ENCODE peak calls at places on chromosomes 2 and 18, in six cellular contexts. One of them, this sample, is unnamed.
A peak's percentile ranks its signal among the peaks of the same experiment; 100 is the strongest.

GRCh38 chr2:70895249-70895648 is 40.5 kb upstream of the ATP6V1B1 start:
- DNase-seq in endothelial cell: no peak
- DNase-seq in Peyer's patch: no peak
- DNase-seq in thoracic aorta: no peak
- DNase-seq in tibial nerve: no peak
- DNase-seq in cardiac muscle cell: no peak
- DNase-seq in this sample: no peak

GRCh38 chr2:14018620-14019019 is 613.9 kb upstream of the LRATD1 start:
- DNase-seq in endothelial cell: no peak
- DNase-seq in Peyer's patch: no peak
- DNase-seq in thoracic aorta: no peak
- DNase-seq in tibial nerve: no peak
- DNase-seq in cardiac muscle cell: no peak
- DNase-seq in this sample: no peak

GRCh38 chr2:171244466-171244969 is 83.8 kb upstream of the TLK1 start:
- DNase-seq in endothelial cell: no peak
- DNase-seq in Peyer's patch: no peak
- DNase-seq in thoracic aorta: no peak
- DNase-seq in tibial nerve: no peak
- DNase-seq in cardiac muscle cell: peak; percentile 53
- DNase-seq in this sample: no peak

GRCh38 chr2:1736045-1736444 is 8.3 kb downstream of the PXDN start:
- DNase-seq in endothelial cell: no peak
- DNase-seq in Peyer's patch: no peak
- DNase-seq in thoracic aorta: no peak
- DNase-seq in tibial nerve: no peak
- DNase-seq in cardiac muscle cell: peak; percentile 70
- DNase-seq in this sample: no peak

GRCh38 chr2:230413465-230413864 is 2.5 kb upstream of the SP100 start:
- DNase-seq in endothelial cell: no peak
- DNase-seq in Peyer's patch: no peak
- DNase-seq in thoracic aorta: no peak
- DNase-seq in tibial nerve: no peak
- DNase-seq in cardiac muscle cell: no peak
- DNase-seq in this sample: no peak

GRCh38 chr2:100321181-100321880 is 970 bp downstream of the LONRF2 start:
- DNase-seq in endothelial cell: peak; percentile 52
- DNase-seq in Peyer's patch: no peak
- DNase-seq in thoracic aorta: no peak
- DNase-seq in tibial nerve: no peak
- DNase-seq in cardiac muscle cell: peak; percentile 40
- DNase-seq in this sample: peak; percentile 55

GRCh38 chr2:223523541-223523940 is 78.6 kb downstream of the SCG2 start:
- DNase-seq in endothelial cell: no peak
- DNase-seq in Peyer's patch: no peak
- DNase-seq in thoracic aorta: no peak
- DNase-seq in tibial nerve: no peak
- DNase-seq in cardiac muscle cell: peak; percentile 50
- DNase-seq in this sample: peak; percentile 50

GRCh38 chr2:59694176-59694575 is 859.3 kb downstream of the BCL11A start:
- DNase-seq in endothelial cell: no peak
- DNase-seq in Peyer's patch: no peak
- DNase-seq in thoracic aorta: no peak
- DNase-seq in tibial nerve: no peak
- DNase-seq in cardiac muscle cell: no peak
- DNase-seq in this sample: no peak

GRCh38 chr2:239825705-239825979 is 199.5 kb downstream of the NDUFA10 start:
- DNase-seq in endothelial cell: no peak
- DNase-seq in Peyer's patch: no peak
- DNase-seq in thoracic aorta: no peak
- DNase-seq in tibial nerve: no peak
- DNase-seq in cardiac muscle cell: no peak
- DNase-seq in this sample: no peak

GRCh38 chr2:217466799-217467198 is 536.0 kb downstream of the TNS1 start:
- DNase-seq in endothelial cell: no peak
- DNase-seq in Peyer's patch: no peak
- DNase-seq in thoracic aorta: no peak
- DNase-seq in tibial nerve: no peak
- DNase-seq in cardiac muscle cell: no peak
- DNase-seq in this sample: no peak

GRCh38 chr2:17539993-17540812 is at the start of gene VSNL1:
- DNase-seq in endothelial cell: peak; percentile 94
- DNase-seq in Peyer's patch: peak; percentile 16
- DNase-seq in thoracic aorta: peak; percentile 5
- DNase-seq in tibial nerve: peak; percentile 16
- DNase-seq in cardiac muscle cell: peak; percentile 85
- DNase-seq in this sample: no peak

GRCh38 chr2:178775975-178776374 is 31.2 kb downstream of the TTN start:
- DNase-seq in endothelial cell: no peak
- DNase-seq in Peyer's patch: no peak
- DNase-seq in thoracic aorta: no peak
- DNase-seq in tibial nerve: no peak
- DNase-seq in cardiac muscle cell: no peak
- DNase-seq in this sample: no peak

GRCh38 chr2:231987088-231987788 is 25.7 kb downstream of the DIS3L2 start:
- DNase-seq in endothelial cell: no peak
- DNase-seq in Peyer's patch: no peak
- DNase-seq in thoracic aorta: no peak
- DNase-seq in tibial nerve: no peak
- DNase-seq in cardiac muscle cell: peak; percentile 49
- DNase-seq in this sample: no peak

GRCh38 chr18:79903071-79903635 is 48.3 kb downstream of the SLC66A2 start:
- DNase-seq in endothelial cell: no peak
- DNase-seq in Peyer's patch: no peak
- DNase-seq in thoracic aorta: no peak
- DNase-seq in tibial nerve: no peak
- DNase-seq in cardiac muscle cell: no peak
- DNase-seq in this sample: no peak

GRCh38 chr18:3356614-3357013 is 93.4 kb upstream of the TGIF1 start:
- DNase-seq in endothelial cell: no peak
- DNase-seq in Peyer's patch: no peak
- DNase-seq in thoracic aorta: no peak
- DNase-seq in tibial nerve: no peak
- DNase-seq in cardiac muscle cell: no peak
- DNase-seq in this sample: no peak

GRCh38 chr2:113176696-113177355 is 3.1 kb downstream of the PSD4 start:
- DNase-seq in endothelial cell: no peak
- DNase-seq in Peyer's patch: no peak
- DNase-seq in thoracic aorta: no peak
- DNase-seq in tibial nerve: no peak
- DNase-seq in cardiac muscle cell: no peak
- DNase-seq in this sample: no peak

GRCh38 chr2:2012505-2012904 is 268.2 kb upstream of the PXDN start:
- DNase-seq in endothelial cell: no peak
- DNase-seq in Peyer's patch: no peak
- DNase-seq in thoracic aorta: no peak
- DNase-seq in tibial nerve: no peak
- DNase-seq in cardiac muscle cell: no peak
- DNase-seq in this sample: no peak

GRCh38 chr2:178825183-178825582 is 18.0 kb upstream of the TTN start:
- DNase-seq in endothelial cell: no peak
- DNase-seq in Peyer's patch: no peak
- DNase-seq in thoracic aorta: no peak
- DNase-seq in tibial nerve: no peak
- DNase-seq in cardiac muscle cell: peak; percentile 29
- DNase-seq in this sample: peak; percentile 62

GRCh38 chr18:43582120-43582519 is 304.8 kb upstream of the SYT4 start:
- DNase-seq in endothelial cell: no peak
- DNase-seq in Peyer's patch: no peak
- DNase-seq in thoracic aorta: no peak
- DNase-seq in tibial nerve: no peak
- DNase-seq in cardiac muscle cell: no peak
- DNase-seq in this sample: no peak

GRCh38 chr2:165197346-165197745 is 6.5 kb downstream of the SCN3A start:
- DNase-seq in endothelial cell: no peak
- DNase-seq in Peyer's patch: no peak
- DNase-seq in thoracic aorta: no peak
- DNase-seq in tibial nerve: no peak
- DNase-seq in cardiac muscle cell: no peak
- DNase-seq in this sample: no peak

DNA sequence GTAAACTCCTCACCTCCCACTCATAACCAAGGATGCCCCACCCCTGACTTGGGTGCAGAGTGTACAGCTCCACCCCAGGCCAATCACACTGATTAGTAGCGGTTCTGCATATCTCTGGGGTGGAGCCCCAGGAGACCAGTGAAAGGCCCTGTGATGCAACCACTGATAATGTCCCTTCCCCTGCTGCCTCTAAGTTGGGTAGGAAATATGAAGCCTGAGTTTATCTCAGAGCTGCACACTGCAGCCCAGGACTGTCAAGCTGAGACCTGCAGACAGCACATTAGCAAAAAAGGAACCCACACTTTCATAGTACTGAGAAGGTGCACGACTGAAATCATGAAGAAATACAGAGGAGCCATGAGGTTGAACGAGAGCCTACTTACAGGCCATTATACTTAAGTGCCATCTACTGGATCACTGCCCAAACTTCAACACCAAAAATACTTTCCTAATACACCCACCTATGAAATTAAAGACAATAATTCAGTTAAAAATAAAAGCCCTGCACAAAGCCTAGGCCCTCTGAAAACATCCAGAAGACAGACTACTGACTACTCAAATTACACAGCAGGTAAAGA is 455.4 kb upstream of the LRRTM4 start:
- DNase-seq in endothelial cell: no peak
- DNase-seq in Peyer's patch: no peak
- DNase-seq in thoracic aorta: no peak
- DNase-seq in tibial nerve: no peak
- DNase-seq in cardiac muscle cell: no peak
- DNase-seq in this sample: no peak
- TF ChIP-seq CTCF in endothelial cell: no peak
- TF ChIP-seq CTCF in Peyer's patch: no peak
- TF ChIP-seq CTCF in thoracic aorta: no peak
- TF ChIP-seq CTCF in tibial nerve: no peak
- TF ChIP-seq CTCF in cardiac muscle cell: no peak
- TF ChIP-seq CTCF in this sample: no peak

GRCh38 chr2:215374002-215374401 is 61.9 kb downstream of the FN1 start:
- DNase-seq in endothelial cell: no peak
- DNase-seq in Peyer's patch: no peak
- DNase-seq in thoracic aorta: no peak
- DNase-seq in tibial nerve: no peak
- DNase-seq in cardiac muscle cell: no peak
- DNase-seq in this sample: no peak
- TF ChIP-seq CTCF in endothelial cell: no peak
- TF ChIP-seq CTCF in Peyer's patch: no peak
- TF ChIP-seq CTCF in thoracic aorta: no peak
- TF ChIP-seq CTCF in tibial nerve: no peak
- TF ChIP-seq CTCF in cardiac muscle cell: no peak
- TF ChIP-seq CTCF in this sample: no peak

GRCh38 chr2:84257871-84258270 is 201.2 kb downstream of the SUCLG1 start:
- DNase-seq in endothelial cell: no peak
- DNase-seq in Peyer's patch: no peak
- DNase-seq in thoracic aorta: no peak
- DNase-seq in tibial nerve: no peak
- DNase-seq in cardiac muscle cell: no peak
- DNase-seq in this sample: peak; percentile 25
- TF ChIP-seq CTCF in endothelial cell: no peak
- TF ChIP-seq CTCF in Peyer's patch: no peak
- TF ChIP-seq CTCF in thoracic aorta: no peak
- TF ChIP-seq CTCF in tibial nerve: no peak
- TF ChIP-seq CTCF in cardiac muscle cell: no peak
- TF ChIP-seq CTCF in this sample: peak; percentile 28

DNA sequence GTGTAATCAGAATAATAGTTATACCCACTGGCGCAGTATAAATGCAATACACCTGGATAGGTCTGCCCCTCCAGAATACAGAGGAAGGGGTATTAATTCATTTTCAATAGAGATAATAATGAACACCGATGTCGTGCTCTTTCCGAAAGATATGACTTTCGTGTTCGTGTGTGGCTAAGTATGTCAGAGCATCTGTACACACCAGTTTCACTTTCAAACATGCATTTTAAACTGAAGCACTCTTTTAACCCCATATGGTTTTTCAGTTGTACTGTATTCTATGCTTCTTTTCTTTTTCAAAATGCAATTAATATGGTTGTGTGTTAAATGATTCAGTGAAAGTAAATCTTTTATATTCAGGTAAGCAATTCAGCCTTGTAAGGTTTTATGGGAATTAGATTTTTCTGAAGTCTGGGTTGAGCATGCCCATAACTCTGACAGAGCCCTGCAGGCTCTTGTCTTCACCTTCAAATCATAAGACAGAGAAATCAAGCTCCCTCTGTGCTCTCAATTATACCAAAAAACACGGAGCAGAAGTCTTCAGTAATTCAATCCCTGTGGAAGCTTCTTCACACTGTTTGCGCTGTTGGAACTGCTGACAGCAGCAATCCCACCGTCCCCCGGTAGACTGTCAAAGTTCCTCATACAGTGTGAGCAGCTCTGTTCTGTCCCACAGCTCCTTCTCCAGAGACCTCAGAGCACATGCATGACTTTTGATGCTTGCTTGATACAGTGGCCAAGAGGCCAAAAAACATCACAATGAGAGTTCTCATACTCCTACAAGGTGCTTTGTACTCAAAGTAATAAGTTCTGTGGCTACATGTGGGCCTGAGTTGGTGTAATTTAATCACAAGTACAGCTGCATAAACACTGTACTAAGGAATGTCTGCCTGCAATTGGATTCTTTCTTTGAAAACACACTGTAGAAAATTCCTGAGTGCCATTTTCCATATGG is 186.9 kb downstream of the ZNF521 start:
- DNase-seq in endothelial cell: no peak
- DNase-seq in Peyer's patch: no peak
- DNase-seq in thoracic aorta: no peak
- DNase-seq in tibial nerve: no peak
- DNase-seq in cardiac muscle cell: peak; percentile 30
- DNase-seq in this sample: no peak
- TF ChIP-seq CTCF in endothelial cell: no peak
- TF ChIP-seq CTCF in Peyer's patch: no peak
- TF ChIP-seq CTCF in thoracic aorta: no peak
- TF ChIP-seq CTCF in tibial nerve: no peak
- TF ChIP-seq CTCF in cardiac muscle cell: no peak
- TF ChIP-seq CTCF in this sample: no peak

This sample was measured in PC-3.